ENCODE peak calls at places on chromosomes 1 and 21, in ten cellular contexts. A is heart right ventricle; T is ovary; B is OCI-LY7; H is neuronal stem cell; Z is HAP-1; G is CD4-positive, alpha-beta memory T cell; J is body of pancreas; S is MM.1S; K is heart left ventricle. W is an unnamed sample. For H3K4me1, the result is how much of the 10 kb centered on the place peaks cover.

GRCh38 chr1:44060830-44061267 is 29.6 kb upstream of the SLC6A9 start:
- DNase-seq in Z (no peak), G (no peak), A (no peak), K (no peak), H (no peak), T (no peak), J (no peak), S (no peak), B (no peak), W (no peak)

GRCh38 chr1:32066489-32066873 is 6.3 kb upstream of the TMEM39B start:
- DNase-seq in B (peak), J (peak), K (peak), Z (peak), G (peak), T (no peak), H (no peak), S (peak), A (peak), W (no peak)

GRCh38 chr1:155006601-155007101 is 4.0 kb downstream of the ZBTB7B start:
- DNase-seq in A (no peak), J (peak), Z (no peak), H (no peak), S (no peak), G (peak), T (no peak), K (no peak), B (peak), W (peak)

GRCh38 chr1:205243355-205244191 is 15.8 kb downstream of the TMCC2 start:
- DNase-seq in G (no peak), B (no peak), A (no peak), T (no peak), S (no peak), K (no peak), H (no peak), Z (no peak), J (no peak), W (no peak)

GRCh38 chr1:40267767-40268187 is 9.7 kb downstream of the ZMPSTE24 start:
- DNase-seq in K (no peak), G (no peak), A (peak), H (no peak), Z (no peak), B (no peak), T (no peak), S (no peak), J (peak), W (no peak)

GRCh38 chr1:25431495-25432363 is 1.0 kb downstream of the MACO1 start:
- DNase-seq in S (no peak), B (no peak), H (peak), Z (no peak), G (no peak), J (peak), K (peak), T (peak), A (peak), W (peak)

GRCh38 chr1:161226759-161227158 is 899 bp downstream of the TOMM40L start:
- DNase-seq in T (no peak), H (no peak), S (no peak), Z (no peak), A (no peak), B (no peak), K (no peak), G (no peak), J (no peak), W (no peak)

GRCh38 chr1:24293392-24294227 is 25.5 kb upstream of the GRHL3 start:
- DNase-seq in S (no peak), H (no peak), J (no peak), K (no peak), T (no peak), Z (no peak), A (no peak), G (no peak), B (no peak), W (no peak)

GRCh38 chr1:201704439-201704792 is 124.5 kb upstream of the IPO9 start:
- DNase-seq in A (no peak), K (no peak), T (no peak), G (no peak), S (no peak), J (no peak), Z (no peak), B (no peak), H (no peak), W (no peak)

GRCh38 chr1:35047188-35047858 is 15.6 kb upstream of the ZMYM6 start:
- DNase-seq in A (no peak), B (no peak), Z (no peak), K (no peak), H (no peak), S (no peak), J (peak), T (no peak), G (no peak), W (no peak)

GRCh38 chr1:150548632-150549495 is at the start of gene ADAMTSL4:
- DNase-seq in K (peak), S (peak), A (no peak), H (no peak), J (peak), Z (peak), T (peak), B (peak), G (peak), W (no peak)

GRCh38 chr1:53172751-53173498 is 23.7 kb upstream of the CPT2 start:
- DNase-seq in A (no peak), H (no peak), G (no peak), J (no peak), K (no peak), T (no peak), Z (no peak), S (no peak), B (peak), W (no peak)

GRCh38 chr1:181551249-181551648 is 67.9 kb downstream of the CACNA1E start:
- DNase-seq in A (no peak), B (no peak), G (no peak), T (no peak), S (no peak), Z (no peak), K (no peak), J (no peak), H (peak), W (peak)

GRCh38 chr1:185257947-185258203 is 59.2 kb downstream of the IVNS1ABP start:
- DNase-seq in A (no peak), J (no peak), K (no peak), B (no peak), S (no peak), T (no peak), Z (no peak), G (no peak), H (no peak), W (no peak)

GRCh38 chr1:10446790-10447422 is 2.9 kb upstream of the CORT start:
- DNase-seq in T (no peak), B (no peak), S (no peak), A (no peak), G (no peak), H (no peak), K (no peak), Z (no peak), J (no peak), W (no peak)

GRCh38 chr1:6245869-6246496 is 2.0 kb downstream of the HES3 start:
- DNase-seq in H (no peak), A (no peak), B (peak), Z (peak), K (no peak), S (no peak), T (peak), G (no peak), J (no peak), W (no peak)

GRCh38 chr1:204288061-204288588 is 71.6 kb downstream of the PLEKHA6 start:
- DNase-seq in A (peak), T (peak), B (no peak), K (peak), Z (peak), G (no peak), H (no peak), J (peak), S (no peak), W (peak)

GRCh38 chr1:117586747-117587478 is 18.9 kb upstream of the TENT5C start:
- DNase-seq in H (no peak), G (no peak), A (no peak), K (no peak), J (no peak), S (no peak), T (no peak), B (no peak), Z (no peak), W (no peak)

GRCh38 chr1:172449012-172449584 is 5.2 kb upstream of the PIGC start:
- DNase-seq in A (no peak), G (no peak), Z (no peak), J (peak), S (no peak), H (no peak), T (no peak), B (no peak), K (no peak), W (no peak)

GRCh38 chr21:35503646-35504045 is 454.5 kb upstream of the RUNX1 start:
- DNase-seq in G (peak), S (peak), T (no peak), J (peak), B (no peak), Z (no peak), A (peak), H (no peak), K (peak), W (peak)

GRCh38 chr1:228110536-228110935 is 1.4 kb upstream of the MRPL55 start:
- DNase-seq in J (no peak), K (no peak), T (no peak), G (no peak), B (no peak), S (no peak), Z (no peak), A (no peak), H (no peak), W (no peak)
- H3K4me3 ChIP-seq in J (no peak), K (no peak), T (no peak), G (no peak), B (no peak), S (no peak), Z (no peak), A (peak), H (no peak), W (no peak)

DNA sequence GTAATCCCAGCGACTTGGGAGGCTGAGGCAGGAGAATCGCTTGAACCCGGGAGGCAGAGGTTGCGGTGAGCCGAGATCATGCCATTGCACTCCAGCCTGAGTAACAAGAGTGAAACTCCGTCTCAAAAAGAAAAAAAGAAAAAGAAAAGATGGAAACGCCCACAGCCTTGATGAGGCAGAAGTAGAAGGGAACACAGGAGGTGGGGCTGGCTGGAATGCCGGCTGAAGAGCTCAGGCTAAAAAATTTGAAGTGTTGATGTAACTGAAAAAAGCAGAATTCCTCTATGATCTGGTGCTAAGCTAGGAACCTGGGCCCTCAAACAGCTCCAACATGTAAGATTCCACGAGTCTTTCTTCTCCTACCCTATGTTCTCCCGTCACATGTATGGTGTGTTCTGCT is 53.6 kb downstream of the SLC66A1 start:
- DNase-seq in G (no peak), T (no peak), A (no peak), K (no peak), Z (no peak), H (no peak), S (no peak), J (no peak), B (no peak), W (no peak)
- H3K4me1 ChIP-seq in G (under half), T (under half), A (half or more), K (under half), Z (under half), H (under half), S (under half), J (under half), B (under half), W (under half)

GRCh38 chr1:230139306-230139705 is 72.3 kb downstream of the GALNT2 start:
- DNase-seq in G (no peak), B (no peak), J (no peak), T (no peak), S (no peak), A (no peak), Z (no peak), K (no peak), H (no peak), W (no peak)

GRCh38 chr1:230139741-230140140 is 72.7 kb downstream of the GALNT2 start:
- DNase-seq in K (no peak), G (no peak), A (no peak), Z (no peak), B (no peak), H (no peak), J (no peak), S (no peak), T (no peak), W (no peak)

GRCh38 chr1:230141002-230141648 is 74.1 kb downstream of the GALNT2 start:
- DNase-seq in B (no peak), G (no peak), A (no peak), J (no peak), Z (no peak), K (no peak), T (no peak), S (peak), H (no peak), W (no peak)

GRCh38 chr1:230141797-230142607 is 75.0 kb downstream of the GALNT2 start:
- DNase-seq in H (no peak), T (no peak), A (no peak), J (no peak), K (no peak), B (no peak), G (no peak), S (no peak), Z (no peak), W (no peak)

DNA sequence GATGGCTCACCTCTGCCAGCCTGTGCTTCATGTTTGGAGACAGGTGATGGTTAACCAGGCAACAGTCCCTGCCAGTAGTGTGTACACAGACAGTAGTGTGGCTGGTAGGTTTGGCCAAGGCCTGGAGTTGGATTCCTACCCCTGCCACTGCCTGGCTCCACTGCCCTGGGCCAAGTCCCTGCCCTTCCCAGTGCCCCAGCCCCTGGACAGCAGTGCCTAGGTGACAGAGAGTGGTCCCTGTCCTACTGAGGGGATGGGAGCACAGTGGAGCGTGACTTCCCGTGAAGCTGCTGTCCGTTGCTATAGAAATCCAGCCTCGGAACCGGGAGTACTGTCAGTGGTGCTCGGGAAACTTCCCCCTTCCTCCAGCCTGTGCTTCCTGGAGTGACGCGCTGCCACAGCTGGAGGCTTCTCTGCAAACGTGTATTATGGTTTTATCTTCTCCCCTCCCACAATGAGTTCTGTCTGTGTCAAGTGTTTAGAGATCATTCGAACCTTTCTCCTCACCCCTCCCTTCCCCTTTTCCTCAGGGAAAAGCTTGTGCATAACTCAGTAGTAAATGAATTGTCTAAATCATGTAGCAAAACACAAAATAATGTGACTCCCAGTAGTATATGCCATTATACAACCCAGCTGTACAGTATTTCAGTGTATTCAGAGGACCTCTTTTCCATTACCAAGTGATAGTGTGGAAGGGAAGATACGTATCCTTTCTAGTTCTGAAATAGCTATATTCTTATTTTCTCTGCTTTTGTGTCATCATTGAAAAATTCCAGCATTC is 73.4 kb downstream of the GALNT2 start:
- DNase-seq in B (no peak), A (peak), G (no peak), S (no peak), Z (no peak), K (peak), T (peak), H (no peak), J (peak), W (peak)
- H3K4me3 ChIP-seq in B (no peak), A (no peak), G (no peak), S (no peak), Z (no peak), K (no peak), T (no peak), H (no peak), J (no peak), W (no peak)

GRCh38 chr1:230071316-230071715 is 4.3 kb downstream of the GALNT2 start:
- DNase-seq in B (no peak), S (no peak), J (no peak), Z (no peak), G (no peak), A (no peak), K (no peak), T (no peak), H (no peak), W (no peak)

GRCh38 chr1:230070321-230071208 is 3.5 kb downstream of the GALNT2 start:
- DNase-seq in Z (no peak), S (no peak), G (no peak), B (no peak), K (no peak), J (no peak), T (no peak), A (no peak), H (no peak), W (no peak)

GRCh38 chr1:230073371-230074035 is 6.5 kb downstream of the GALNT2 start:
- DNase-seq in Z (peak), H (no peak), J (no peak), T (no peak), G (no peak), K (no peak), S (no peak), A (no peak), B (no peak), W (no peak)

GRCh38 chr1:230072866-230073265 is 5.8 kb downstream of the GALNT2 start:
- DNase-seq in S (no peak), A (no peak), G (no peak), J (no peak), H (no peak), K (no peak), Z (no peak), T (no peak), B (no peak), W (no peak)

DNA sequence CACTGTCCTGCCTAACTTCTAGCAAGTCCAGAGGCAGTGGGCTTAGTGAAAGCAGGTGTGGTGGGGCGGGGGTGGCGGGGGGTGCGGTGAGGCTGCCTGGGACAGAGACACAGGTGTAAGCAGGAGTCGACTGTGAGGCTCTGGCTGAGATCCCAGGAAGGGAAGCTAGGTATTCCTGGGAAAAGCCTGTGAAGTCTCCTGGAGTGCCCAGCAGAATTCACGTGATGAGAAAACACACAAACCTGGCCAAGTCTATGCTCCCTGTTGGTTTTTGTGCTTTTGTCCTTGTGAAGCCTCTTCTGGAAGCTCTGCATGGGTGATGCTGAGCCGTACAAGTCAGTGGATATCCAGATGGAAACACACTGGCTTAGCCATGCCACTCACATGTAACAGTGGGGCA is 5.3 kb downstream of the GALNT2 start:
- DNase-seq in B (no peak), J (peak), Z (no peak), A (no peak), T (no peak), G (no peak), K (no peak), S (no peak), H (no peak), W (no peak)
- H3K4me1 ChIP-seq in B (under half), J (half or more), Z (under half), A (half or more), T (under half), G (under half), K (half or more), S (under half), H (under half), W (under half)

GRCh38 chr21:45385549-45386050 is 19.4 kb upstream of the COL18A1 start:
- DNase-seq in S (no peak), H (no peak), B (no peak), T (peak), K (peak), A (no peak), J (no peak), G (no peak), Z (no peak), W (no peak)

GRCh38 chr21:45384656-45385548 is 20.1 kb upstream of the COL18A1 start:
- DNase-seq in T (peak), G (no peak), S (no peak), J (no peak), K (peak), B (no peak), A (no peak), H (no peak), Z (no peak), W (no peak)

GRCh38 chr21:45386728-45387371 is 18.1 kb upstream of the COL18A1 start:
- DNase-seq in T (peak), B (no peak), J (peak), A (peak), S (no peak), Z (no peak), G (no peak), H (no peak), K (peak), W (peak)

GRCh38 chr21:45387506-45387905 is 17.5 kb upstream of the COL18A1 start:
- DNase-seq in S (no peak), J (no peak), Z (no peak), B (no peak), H (no peak), K (peak), T (peak), G (no peak), A (no peak), W (no peak)

GRCh38 chr21:45386336-45386727 is 18.6 kb upstream of the COL18A1 start:
- DNase-seq in K (peak), T (no peak), B (no peak), J (no peak), S (no peak), G (no peak), Z (no peak), H (no peak), A (no peak), W (peak)
- H3K4me3 ChIP-seq in K (no peak), T (no peak), B (no peak), J (no peak), S (no peak), G (no peak), Z (no peak), H (peak), A (no peak), W (no peak)